ENCODE peak calls at places on chromosomes 1 and 21, in four cellular contexts. D is GM12878, O is SK-N-SH, A is HepG2. X is an unnamed sample.

GRCh38 chr1:29842130-29842529 is 605.8 kb downstream of the PTPRU start:
- DNase-seq in D (no peak), O (no peak), A (no peak), X (no peak)

GRCh38 chr1:90402893-90403849 is 313.9 kb downstream of the BARHL2 start:
- DNase-seq in D (no peak), O (peak; percentile 0), A (peak; percentile 89), X (peak; percentile 8)

GRCh38 chr1:1083181-1084027 is 9.3 kb upstream of the RNF223 start:
- DNase-seq in D (no peak), O (no peak), A (no peak), X (no peak)

GRCh38 chr1:63537940-63538339 is 14.6 kb downstream of the EFCAB7 start:
- DNase-seq in D (no peak), O (peak; percentile 7), A (no peak), X (no peak)

GRCh38 chr1:229928767-229929166 is 138.3 kb upstream of the GALNT2 start:
- DNase-seq in D (no peak), O (no peak), A (no peak), X (no peak)

GRCh38 chr1:48250572-48250971 is 28.1 kb downstream of the SLC5A9 start:
- DNase-seq in D (no peak), O (no peak), A (no peak), X (no peak)

GRCh38 chr1:10529096-10529495 is 54.3 kb downstream of the PEX14 start:
- DNase-seq in D (no peak), O (no peak), A (no peak), X (no peak)

GRCh38 chr1:74010206-74010605 is 187.8 kb downstream of the LRRIQ3 start:
- DNase-seq in D (no peak), O (no peak), A (peak; percentile 16), X (no peak)

GRCh38 chr1:229191066-229191674 is 79.7 kb upstream of the RAB4A start:
- DNase-seq in D (no peak), O (no peak), A (no peak), X (no peak)

GRCh38 chr1:203706444-203706843 is 58.5 kb upstream of the LAX1 start:
- DNase-seq in D (no peak), O (no peak), A (no peak), X (no peak)

DNA sequence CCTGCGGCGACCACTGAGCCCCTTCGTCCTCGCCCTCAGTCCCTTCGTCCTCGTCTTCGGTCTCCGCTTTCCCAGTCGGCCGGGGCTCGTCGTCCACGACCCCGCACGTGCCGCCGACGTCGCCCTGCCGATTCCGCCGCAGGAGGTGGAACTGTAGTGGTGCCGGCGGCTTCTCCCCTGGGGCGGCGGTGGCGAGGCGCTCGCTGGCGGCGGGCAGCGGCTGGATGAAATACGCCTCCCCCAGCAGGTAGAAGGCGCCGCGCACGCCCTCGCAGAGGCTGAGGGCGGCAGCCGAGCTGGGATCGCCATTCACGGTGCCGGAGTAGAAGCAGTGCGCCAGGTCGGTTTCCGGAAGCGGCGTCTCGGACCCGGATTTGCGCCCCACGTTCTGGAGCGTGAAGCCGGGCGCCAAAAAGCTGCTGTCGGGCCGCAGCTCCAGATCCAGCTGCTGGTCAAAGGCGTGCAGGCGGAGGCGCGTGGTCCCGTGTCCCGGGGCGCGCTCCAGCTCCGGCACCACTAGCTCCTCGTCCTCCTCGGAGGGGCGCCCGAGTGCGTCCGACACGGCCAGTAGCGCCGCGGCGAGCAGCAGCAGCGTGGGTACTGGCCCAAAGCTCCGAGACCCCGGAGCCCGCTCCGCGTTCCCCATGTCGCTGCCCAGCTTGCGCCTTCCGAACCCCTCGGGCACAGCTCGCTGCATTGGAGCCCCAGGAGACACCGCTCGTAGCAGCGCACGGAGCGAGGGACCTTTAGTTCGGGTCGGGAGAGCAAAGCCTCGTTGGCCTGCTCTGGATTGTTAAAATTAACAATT is 747 bp downstream of the ADAMTS1 start:
- DNase-seq in D (no peak), O (peak; percentile 73), A (no peak), X (no peak)
- TF ChIP-seq PBX3 in D (no peak), O (no peak), A (no peak), X (no peak)

DNA sequence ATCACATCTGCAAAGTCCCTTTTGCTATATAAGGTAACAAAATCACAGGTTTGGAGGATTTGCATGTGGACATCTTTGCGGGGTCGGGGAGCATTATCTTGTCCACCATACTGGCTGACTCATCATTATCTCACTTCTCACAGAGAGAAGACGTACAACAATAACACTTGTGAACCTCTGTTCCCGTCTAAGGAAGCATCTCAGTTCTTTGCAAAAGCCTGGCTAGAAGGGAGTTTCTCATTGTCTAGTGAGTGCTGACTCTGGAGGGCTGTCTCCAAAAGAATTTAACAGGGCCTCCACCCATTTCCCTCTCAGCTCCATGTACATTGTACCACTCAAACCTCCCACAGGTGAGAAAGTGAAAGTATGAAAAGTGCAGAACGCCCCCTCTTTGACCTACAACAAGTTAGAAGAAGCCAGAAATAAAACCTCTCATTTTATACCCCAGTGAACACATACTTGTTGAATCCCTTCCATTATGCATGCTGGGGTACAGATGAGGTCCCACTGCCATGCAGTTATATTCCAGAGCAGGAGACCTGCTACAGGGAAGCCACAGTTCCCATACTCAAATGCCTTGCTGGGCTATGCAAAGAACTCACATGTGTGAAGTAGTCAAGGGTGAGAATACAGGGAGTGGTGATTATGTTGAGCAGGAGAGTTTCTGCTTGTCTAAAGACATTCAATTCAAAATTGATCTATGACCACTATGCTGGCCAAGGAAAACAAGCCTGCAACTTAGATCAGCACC is 121.7 kb upstream of the PRDX6 start:
- DNase-seq in D (peak; percentile 62), O (no peak), A (no peak), X (no peak)
- TF ChIP-seq PBX3 in D (no peak), O (peak; percentile 44), A (no peak), X (no peak)

DNA sequence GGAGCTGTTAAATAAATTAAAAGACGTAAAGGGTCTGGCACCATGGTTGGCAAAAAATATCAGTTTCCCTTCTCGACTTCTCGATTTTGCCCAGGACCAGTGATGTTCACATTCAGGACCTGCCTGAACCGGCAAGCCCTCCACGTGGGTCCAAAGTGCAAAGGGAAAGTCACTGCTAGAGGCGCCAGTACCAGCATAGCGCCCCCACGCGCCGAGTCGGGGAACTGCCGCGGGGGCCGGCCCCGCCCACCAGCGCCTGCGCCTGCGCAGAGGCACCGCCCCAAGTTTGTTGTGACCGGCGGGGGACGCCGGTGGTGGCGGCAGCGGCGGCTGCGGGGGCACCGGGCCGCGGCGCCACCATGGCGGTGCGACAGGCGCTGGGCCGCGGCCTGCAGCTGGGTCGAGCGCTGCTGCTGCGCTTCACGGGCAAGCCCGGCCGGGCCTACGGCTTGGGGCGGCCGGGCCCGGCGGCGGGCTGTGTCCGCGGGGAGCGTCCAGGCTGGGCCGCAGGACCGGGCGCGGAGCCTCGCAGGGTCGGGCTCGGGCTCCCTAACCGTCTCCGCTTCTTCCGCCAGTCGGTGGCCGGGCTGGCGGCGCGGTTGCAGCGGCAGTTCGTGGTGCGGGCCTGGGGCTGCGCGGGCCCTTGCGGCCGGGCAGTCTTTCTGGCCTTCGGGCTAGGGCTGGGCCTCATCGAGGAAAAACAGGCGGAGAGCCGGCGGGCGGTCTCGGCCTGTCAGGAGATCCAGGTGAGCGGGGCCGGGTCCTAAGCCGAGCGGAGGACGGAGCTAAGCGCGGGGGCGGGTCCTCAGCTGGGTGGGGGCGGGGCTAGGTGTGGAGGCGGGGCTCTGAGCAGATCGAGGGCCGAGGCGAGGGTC is at the start of gene PINK1:
- DNase-seq in D (no peak), O (peak; percentile 95), A (peak; percentile 86), X (peak; percentile 76)
- TF ChIP-seq PBX3 in D (no peak), O (no peak), A (no peak), X (no peak)

DNA sequence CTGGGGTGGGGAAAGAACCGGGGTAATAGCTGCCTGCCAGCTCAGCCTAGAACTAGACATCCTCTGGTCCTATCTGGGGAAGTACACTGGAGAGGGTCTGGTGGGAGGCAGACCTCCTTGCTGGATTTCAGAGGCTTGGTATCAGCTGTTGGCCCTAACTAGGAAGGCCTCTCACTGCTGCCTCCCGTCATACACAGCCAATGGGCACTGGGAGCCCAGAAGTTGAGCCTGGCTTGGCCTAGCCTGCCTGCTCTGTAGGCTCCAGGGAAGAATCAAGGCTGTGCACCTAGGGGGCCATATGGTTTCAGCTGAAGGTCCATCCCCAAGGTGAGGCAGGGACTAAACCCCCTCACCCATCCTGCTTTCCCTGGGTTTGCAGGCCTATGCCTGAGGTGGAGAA is 4.3 kb upstream of the MUTYH start:
- DNase-seq in D (no peak), O (no peak), A (no peak), X (no peak)
- TF ChIP-seq PBX3 in D (no peak), O (no peak), A (no peak), X (no peak)

DNA sequence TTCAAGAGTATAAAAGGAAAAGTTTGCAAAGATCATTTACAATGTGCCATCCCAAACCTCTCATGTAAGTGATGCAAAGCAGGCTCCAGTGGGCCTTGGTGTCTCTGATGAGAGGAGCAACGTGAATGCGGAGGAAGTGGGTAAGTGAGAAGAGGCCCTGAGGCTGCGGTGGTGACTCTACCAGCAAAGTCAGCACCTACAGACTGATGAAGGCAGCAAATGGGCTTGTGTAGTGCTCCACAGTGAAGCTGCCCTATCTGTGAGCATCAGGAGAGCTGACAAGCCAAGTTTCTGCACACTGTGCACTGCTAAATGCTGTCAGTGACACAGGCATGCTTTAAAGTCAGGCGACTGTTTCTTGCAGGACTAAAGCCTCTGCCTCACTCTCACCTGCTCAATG is 15.6 kb upstream of the RAP1A start:
- DNase-seq in D (no peak), O (no peak), A (no peak), X (no peak)
- TF ChIP-seq PBX3 in D (no peak), O (no peak), A (no peak), X (no peak)

GRCh38 chr1:155741908-155742307 is 53.0 kb downstream of the DAP3 start:
- DNase-seq in D (no peak), O (no peak), A (no peak), X (no peak)
- TF ChIP-seq PBX3 in D (no peak), O (no peak), A (no peak), X (no peak)

GRCh38 chr1:165905853-165906252 is 78.4 kb downstream of the UCK2 start:
- DNase-seq in D (no peak), O (no peak), A (no peak), X (no peak)
- TF ChIP-seq PBX3 in D (no peak), O (no peak), A (no peak), X (no peak)

GRCh38 chr1:39145651-39145970 is 58.9 kb upstream of the MACF1 start:
- DNase-seq in D (no peak), O (no peak), A (no peak), X (no peak)

GRCh38 chr1:39144943-39145650 is 59.4 kb upstream of the MACF1 start:
- DNase-seq in D (no peak), O (no peak), A (no peak), X (no peak)

GRCh38 chr1:39141925-39142324 is 62.6 kb upstream of the MACF1 start:
- DNase-seq in D (no peak), O (no peak), A (no peak), X (no peak)

GRCh38 chr1:39139723-39140360 is 64.7 kb upstream of the MACF1 start:
- DNase-seq in D (no peak), O (no peak), A (no peak), X (no peak)

DNA sequence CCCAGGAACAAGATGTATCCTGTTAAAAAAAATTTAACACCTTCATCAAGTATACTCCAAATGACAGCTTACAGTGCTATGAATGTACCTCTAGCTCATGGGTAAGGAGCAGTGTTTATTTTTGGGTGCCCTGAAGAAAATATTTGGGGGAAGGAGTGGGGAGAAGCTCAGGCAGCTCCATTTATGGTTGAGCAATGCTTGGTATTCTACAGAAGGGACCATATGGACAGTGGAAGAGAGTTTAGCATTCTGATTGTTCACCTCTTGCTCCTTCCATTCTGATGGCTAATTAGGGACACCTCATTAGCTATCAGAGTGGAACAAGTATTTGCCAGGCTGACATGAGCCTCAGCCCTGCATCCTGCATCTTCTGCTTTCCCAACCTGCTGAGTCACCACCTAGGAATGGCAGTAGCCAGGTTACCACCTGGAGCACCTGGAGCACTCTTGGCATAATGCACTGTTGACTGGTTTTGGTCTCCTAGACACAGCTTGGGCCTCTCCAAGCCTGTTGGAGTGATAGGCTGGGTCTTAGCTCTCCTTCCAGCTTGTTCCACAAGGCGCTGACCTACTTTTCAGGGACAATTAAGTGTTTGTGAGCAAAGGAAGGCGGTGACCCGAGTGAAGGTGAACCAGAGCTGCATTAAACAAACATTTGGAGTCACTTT is 62.0 kb upstream of the MACF1 start:
- DNase-seq in D (no peak), O (no peak), A (no peak), X (no peak)
- TF ChIP-seq PBX3 in D (no peak), O (no peak), A (no peak), X (no peak)